ENCODE peak calls at places on chromosomes 5 and 9, in four cellular contexts. B is HepG2, M is K562, X is transverse colon. P is an unnamed sample.

GRCh38 chr9:100669968-100670367 is 92.1 kb downstream of the CAVIN4 start:
- DNase-seq in B (no peak), M (no peak), X (no peak), P (no peak)

GRCh38 chr5:58818515-58818914 is 235.6 kb downstream of the RAB3C start:
- DNase-seq in B (no peak), M (no peak), X (no peak), P (no peak)

GRCh38 chr5:151156732-151157402 is 712 bp downstream of the ANXA6 start:
- DNase-seq in B (no peak), M (peak; percentile 21), X (no peak), P (no peak)

GRCh38 chr5:8019719-8020218 is 150.8 kb downstream of the MTRR start:
- DNase-seq in B (no peak), M (no peak), X (no peak), P (no peak)

GRCh38 chr5:28324174-28324573 is 1285.8 kb upstream of the CDH9 start:
- DNase-seq in B (no peak), M (no peak), X (no peak), P (no peak)

GRCh38 chr5:152572812-152573211 is 167.7 kb upstream of the NMUR2 start:
- DNase-seq in B (no peak), M (no peak), X (no peak), P (no peak)

GRCh38 chr9:34980181-34980761 is 9.3 kb upstream of the DNAJB5 start:
- DNase-seq in B (no peak), M (no peak), X (no peak), P (no peak)

GRCh38 chr5:78889759-78890158 is 95.4 kb downstream of the ARSB start:
- DNase-seq in B (no peak), M (no peak), X (no peak), P (no peak)

GRCh38 chr9:69076550-69076949 is 41.0 kb downstream of the FXN start:
- DNase-seq in B (no peak), M (no peak), X (no peak), P (no peak)

GRCh38 chr9:134648701-134649525 is 7.3 kb downstream of the COL5A1 start:
- DNase-seq in B (no peak), M (no peak), X (no peak), P (no peak)

GRCh38 chr9:121662896-121663580 is 11.6 kb downstream of the DAB2IP start:
- DNase-seq in B (no peak), M (no peak), X (no peak), P (no peak)

GRCh38 chr9:87120610-87121009 is 173.3 kb upstream of the GAS1 start:
- DNase-seq in B (no peak), M (no peak), X (no peak), P (no peak)

GRCh38 chr5:138351517-138351916 is 968 bp upstream of the KDM3B start:
- DNase-seq in B (no peak), M (no peak), X (no peak), P (no peak)

GRCh38 chr5:138352071-138352721 is at the start of gene KDM3B:
- DNase-seq in B (peak; percentile 76), M (peak; percentile 95), X (peak; percentile 91), P (peak; percentile 71)

GRCh38 chr5:138353550-138353893 is 1.0 kb downstream of the KDM3B start:
- DNase-seq in B (no peak), M (no peak), X (no peak), P (no peak)

GRCh38 chr5:138354387-138354786 is 1.9 kb downstream of the KDM3B start:
- DNase-seq in B (no peak), M (no peak), X (no peak), P (no peak)

GRCh38 chr5:138352722-138353549 is 451 bp downstream of the KDM3B start:
- DNase-seq in B (peak; percentile 26), M (peak; percentile 83), X (peak; percentile 73), P (peak; percentile 28)
- TF ChIP-seq POLR2A in B (peak; percentile 8), M (peak; percentile 65), X (peak; percentile 83), P (no peak)

GRCh38 chr9:137245450-137246421 is 4.6 kb downstream of the TUBB4B start:
- DNase-seq in B (no peak), M (no peak), X (no peak), P (no peak)

GRCh38 chr9:137244486-137245449 is 3.7 kb downstream of the TUBB4B start:
- DNase-seq in B (no peak), M (no peak), X (no peak), P (no peak)

GRCh38 chr9:137242329-137243204 is 1.5 kb downstream of the TUBB4B start:
- DNase-seq in B (no peak), M (no peak), X (no peak), P (no peak)

GRCh38 chr9:137241490-137242328 is 622 bp downstream of the TUBB4B start:
- DNase-seq in B (peak; percentile 54), M (peak; percentile 88), X (peak; percentile 80), P (peak; percentile 27)

DNA sequence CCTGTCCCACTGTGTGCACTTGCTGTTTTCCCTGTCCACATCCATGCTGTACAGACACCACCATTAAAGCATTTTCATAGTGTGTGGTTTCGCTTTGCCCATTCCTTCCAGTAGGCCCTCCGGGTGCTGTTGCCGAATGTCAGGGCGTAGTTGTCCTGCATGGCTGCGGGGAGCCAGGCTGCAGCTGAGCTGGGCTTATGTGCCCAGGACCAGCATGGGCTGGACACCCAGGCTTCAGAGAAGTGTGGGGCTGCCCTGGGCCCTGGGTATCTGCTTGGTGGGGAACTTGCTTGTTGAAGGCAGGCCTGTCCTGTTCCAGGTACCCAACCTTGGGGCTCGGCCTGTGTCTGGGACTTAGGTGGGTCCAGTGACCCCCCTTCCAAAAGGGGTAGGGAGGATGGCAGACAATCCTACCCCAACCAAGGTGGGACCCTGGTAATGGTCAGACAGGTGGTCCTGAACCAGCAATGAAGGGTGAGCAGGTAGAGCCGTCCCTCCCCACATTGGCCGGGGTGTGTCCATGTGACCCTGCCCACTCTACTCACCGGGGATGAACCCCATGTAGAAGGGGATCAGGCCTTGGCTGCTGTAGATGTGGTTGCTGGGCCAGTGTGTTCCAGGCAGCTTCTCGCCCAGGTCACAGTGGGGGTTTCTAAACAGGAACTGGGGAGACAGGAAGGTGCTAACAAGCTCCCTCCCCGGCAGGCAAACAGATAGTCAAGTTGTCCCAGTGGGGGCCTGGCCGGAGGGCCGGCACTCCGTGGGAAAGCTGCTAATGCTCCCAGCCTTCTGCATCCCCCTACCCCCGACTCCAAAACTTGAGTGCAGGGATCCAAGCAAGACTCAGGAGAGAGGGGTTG is 2.8 kb downstream of the TUBB4B start:
- DNase-seq in B (no peak), M (no peak), X (peak; percentile 52), P (no peak)
- H3K36me3 ChIP-seq in B (peaks cover 19% of the 10 kb centered on the region), M (peaks cover 27% of the 10 kb centered on the region), X (peaks cover 5% of the 10 kb centered on the region), P (no peaks in the 10 kb centered on the region)

GRCh38 chr9:104991144-104991953 is 63.4 kb upstream of the ABCA1 start:
- DNase-seq in B (peak; percentile 61), M (peak; percentile 85), X (peak; percentile 95), P (peak; percentile 78)
- TF ChIP-seq EP300 in B (no peak), M (no peak), X (peak; percentile 70), P (peak; percentile 92)

GRCh38 chr5:62403411-62404250 is at the start of gene DIMT1:
- DNase-seq in B (peak; percentile 95), M (peak; percentile 92), X (peak; percentile 96), P (peak; percentile 90)
- TF ChIP-seq POLR2A in B (peak; percentile 99), M (peak; percentile 96), X (peak; percentile 75), P (peak; percentile 82)

GRCh38 chr5:87241555-87241954 is 26.1 kb upstream of the RASA1 start:
- DNase-seq in B (no peak), M (no peak), X (no peak), P (no peak)
- H3K36me3 ChIP-seq in B (no peaks in the 10 kb centered on the region), M (no peaks in the 10 kb centered on the region), X (no peaks in the 10 kb centered on the region), P (no peaks in the 10 kb centered on the region)